ENCODE peak calls at places on chromosomes 1 and 21, in six cellular contexts. U is foreskin fibroblast; H is activated effector memory CD4-positive, alpha-beta T cell treated with anti-CD3 and anti-CD28 coated beads, Interleukin-2, amount 50 U/mL, for 16 hours; G is activated CD8-positive, alpha-beta memory T cell treated with anti-CD3 and anti-CD28 coated beads for 24 hours; D is dorsolateral prefrontal cortex; Z is cardiac muscle cell. Y is an unnamed sample.
A peak's percentile ranks its signal among the peaks of the same experiment; 100 is the strongest.

GRCh38 chr1:32240140-32240951 is 6.7 kb upstream of the FAM167B start:
- DNase-seq in U (peak; percentile 82), H (peak; percentile 85), G (peak; percentile 80), D (peak; percentile 64), Z (peak; percentile 89), Y (peak; percentile 84)

GRCh38 chr1:110196917-110197782 is 13.0 kb upstream of the KCNC4 start:
- DNase-seq in U (peak; percentile 64), H (peak; percentile 81), G (peak; percentile 77), D (no peak), Z (peak; percentile 60), Y (no peak)

GRCh38 chr1:172662464-172663109 is 3.7 kb downstream of the FASLG start:
- DNase-seq in U (peak; percentile 93), H (peak; percentile 94), G (peak; percentile 92), D (no peak), Z (no peak), Y (no peak)

GRCh38 chr1:220803401-220804201 is 16.9 kb downstream of the MTARC1 start:
- DNase-seq in U (peak; percentile 74), H (no peak), G (no peak), D (no peak), Z (no peak), Y (no peak)

GRCh38 chr1:42949312-42950145 is 9.1 kb downstream of the SLC2A1 start:
- DNase-seq in U (no peak), H (no peak), G (no peak), D (no peak), Z (peak; percentile 39), Y (no peak)

GRCh38 chr21:38486705-38487104 is 11.6 kb downstream of the ERG start:
- DNase-seq in U (no peak), H (no peak), G (no peak), D (no peak), Z (no peak), Y (no peak)

GRCh38 chr1:232306269-232306911 is 323.5 kb downstream of the SIPA1L2 start:
- DNase-seq in U (no peak), H (no peak), G (no peak), D (no peak), Z (peak; percentile 21), Y (peak; percentile 84)

GRCh38 chr1:118445156-118445555 is 260.1 kb upstream of the SPAG17 start:
- DNase-seq in U (no peak), H (no peak), G (no peak), D (no peak), Z (no peak), Y (no peak)

GRCh38 chr1:245862812-245863540 is 644.1 kb downstream of the SMYD3 start:
- DNase-seq in U (no peak), H (no peak), G (no peak), D (no peak), Z (no peak), Y (no peak)

GRCh38 chr21:43312011-43312410 is 114.9 kb downstream of the SIK1 start:
- DNase-seq in U (no peak), H (no peak), G (no peak), D (no peak), Z (no peak), Y (no peak)

GRCh38 chr1:154097873-154098272 is 57.0 kb downstream of the NUP210L start:
- DNase-seq in U (no peak), H (no peak), G (no peak), D (no peak), Z (no peak), Y (no peak)